ENCODE peak calls at places on chromosomes 4 and X, in five cellular contexts. One of them, this sample, is unnamed. For H3K9me3 and H3K4me1, the result is how much of the 10 kb centered on the place peaks cover.

GRCh38 chrX:70454441-70455365 is 10.1 kb downstream of the DLG3 start:
- DNase-seq in SK-N-SH: peak
- DNase-seq in astrocyte: peak
- DNase-seq in kidney: peak
- DNase-seq in esophagus squamous epithelium: no peak
- DNase-seq in this sample: peak

GRCh38 chr4:146508229-146508939 is 13.4 kb downstream of the SLC10A7 start:
- DNase-seq in SK-N-SH: no peak
- DNase-seq in astrocyte: no peak
- DNase-seq in kidney: no peak
- DNase-seq in esophagus squamous epithelium: no peak
- DNase-seq in this sample: no peak

GRCh38 chr4:122963222-122963621 is 40.8 kb upstream of the NUDT6 start:
- DNase-seq in SK-N-SH: no peak
- DNase-seq in astrocyte: peak
- DNase-seq in kidney: no peak
- DNase-seq in esophagus squamous epithelium: no peak
- DNase-seq in this sample: no peak

GRCh38 chr4:48899950-48900349 is 6.6 kb downstream of the OCIAD2 start:
- DNase-seq in SK-N-SH: no peak
- DNase-seq in astrocyte: peak
- DNase-seq in kidney: no peak
- DNase-seq in esophagus squamous epithelium: no peak
- DNase-seq in this sample: no peak

GRCh38 chrX:13194291-13195103 is 125.4 kb downstream of the ATXN3L start:
- DNase-seq in SK-N-SH: no peak
- DNase-seq in astrocyte: peak
- DNase-seq in kidney: no peak
- DNase-seq in esophagus squamous epithelium: no peak
- DNase-seq in this sample: no peak

GRCh38 chrX:13646154-13646549 is 6.8 kb upstream of the TCEANC start:
- DNase-seq in SK-N-SH: peak
- DNase-seq in astrocyte: peak
- DNase-seq in kidney: no peak
- DNase-seq in esophagus squamous epithelium: no peak
- DNase-seq in this sample: peak

GRCh38 chrX:69361286-69361926 is 142.7 kb upstream of the NALF2 start:
- DNase-seq in SK-N-SH: peak
- DNase-seq in astrocyte: peak
- DNase-seq in kidney: no peak
- DNase-seq in esophagus squamous epithelium: no peak
- DNase-seq in this sample: no peak

GRCh38 chrX:37812110-37812509 is 32.3 kb downstream of the CYBB start:
- DNase-seq in SK-N-SH: no peak
- DNase-seq in astrocyte: no peak
- DNase-seq in kidney: no peak
- DNase-seq in esophagus squamous epithelium: no peak
- DNase-seq in this sample: no peak

GRCh38 chr4:24807611-24808010 is 12.2 kb downstream of the SOD3 start:
- DNase-seq in SK-N-SH: no peak
- DNase-seq in astrocyte: no peak
- DNase-seq in kidney: no peak
- DNase-seq in esophagus squamous epithelium: no peak
- DNase-seq in this sample: no peak

GRCh38 chr4:15689540-15689939 is 7.9 kb downstream of the FAM200B start:
- DNase-seq in SK-N-SH: no peak
- DNase-seq in astrocyte: no peak
- DNase-seq in kidney: no peak
- DNase-seq in esophagus squamous epithelium: no peak
- DNase-seq in this sample: no peak

GRCh38 chr4:14679906-14680305 is 322.4 kb upstream of the CPEB2 start:
- DNase-seq in SK-N-SH: no peak
- DNase-seq in astrocyte: no peak
- DNase-seq in kidney: no peak
- DNase-seq in esophagus squamous epithelium: no peak
- DNase-seq in this sample: no peak

GRCh38 chr4:104983615-104984179 is 163.0 kb upstream of the TET2 start:
- DNase-seq in SK-N-SH: no peak
- DNase-seq in astrocyte: no peak
- DNase-seq in kidney: no peak
- DNase-seq in esophagus squamous epithelium: no peak
- DNase-seq in this sample: no peak

DNA sequence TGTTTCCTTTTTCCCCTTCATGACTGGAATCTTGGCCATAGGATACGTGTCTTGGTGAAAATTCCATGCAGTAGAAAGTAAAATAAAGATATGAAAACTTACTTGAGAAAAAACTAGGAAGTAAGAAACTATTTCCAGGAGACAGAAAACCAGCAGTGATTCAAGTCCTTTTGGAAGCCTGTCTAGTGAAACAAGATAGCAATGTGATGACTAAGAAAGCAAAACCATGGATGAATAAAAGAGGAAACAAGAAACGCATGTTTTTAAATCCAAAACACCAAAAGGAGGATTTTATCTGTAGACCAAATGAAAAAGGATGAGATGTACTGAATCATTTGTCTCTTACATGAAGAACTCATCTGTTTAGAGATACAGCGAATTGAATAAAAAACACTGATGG is 1430.0 kb downstream of the ARAP2 start:
- DNase-seq in SK-N-SH: no peak
- DNase-seq in astrocyte: peak
- DNase-seq in kidney: no peak
- DNase-seq in esophagus squamous epithelium: no peak
- DNase-seq in this sample: no peak
- H3K9me3 ChIP-seq in SK-N-SH: under half
- H3K9me3 ChIP-seq in astrocyte: under half
- H3K9me3 ChIP-seq in kidney: under half
- H3K9me3 ChIP-seq in esophagus squamous epithelium: under half
- H3K9me3 ChIP-seq in this sample: under half

GRCh38 chrX:120763269-120763668 is 112.4 kb downstream of the CT47B1 start:
- DNase-seq in SK-N-SH: no peak
- DNase-seq in astrocyte: no peak
- DNase-seq in kidney: no peak
- DNase-seq in esophagus squamous epithelium: no peak
- DNase-seq in this sample: no peak

GRCh38 chrX:120755066-120755846 is 120.4 kb downstream of the CT47B1 start:
- DNase-seq in SK-N-SH: no peak
- DNase-seq in astrocyte: no peak
- DNase-seq in kidney: no peak
- DNase-seq in esophagus squamous epithelium: peak
- DNase-seq in this sample: no peak

GRCh38 chrX:120761810-120762209 is 113.9 kb downstream of the CT47B1 start:
- DNase-seq in SK-N-SH: no peak
- DNase-seq in astrocyte: peak
- DNase-seq in kidney: no peak
- DNase-seq in esophagus squamous epithelium: no peak
- DNase-seq in this sample: no peak

GRCh38 chrX:120759685-120760084 is 116.0 kb downstream of the CT47B1 start:
- DNase-seq in SK-N-SH: no peak
- DNase-seq in astrocyte: no peak
- DNase-seq in kidney: no peak
- DNase-seq in esophagus squamous epithelium: no peak
- DNase-seq in this sample: no peak
- H3K4me3 ChIP-seq in SK-N-SH: no peak
- H3K4me3 ChIP-seq in astrocyte: no peak
- H3K4me3 ChIP-seq in kidney: no peak
- H3K4me3 ChIP-seq in esophagus squamous epithelium: no peak
- H3K4me3 ChIP-seq in this sample: no peak

GRCh38 chrX:78331708-78332107 is 4.3 kb upstream of the CYSLTR1 start:
- DNase-seq in SK-N-SH: no peak
- DNase-seq in astrocyte: no peak
- DNase-seq in kidney: no peak
- DNase-seq in esophagus squamous epithelium: no peak
- DNase-seq in this sample: no peak
- H3K4me1 ChIP-seq in SK-N-SH: under half
- H3K4me1 ChIP-seq in astrocyte: under half
- H3K4me1 ChIP-seq in kidney: under half
- H3K4me1 ChIP-seq in esophagus squamous epithelium: under half
- H3K4me1 ChIP-seq in this sample: under half

DNA sequence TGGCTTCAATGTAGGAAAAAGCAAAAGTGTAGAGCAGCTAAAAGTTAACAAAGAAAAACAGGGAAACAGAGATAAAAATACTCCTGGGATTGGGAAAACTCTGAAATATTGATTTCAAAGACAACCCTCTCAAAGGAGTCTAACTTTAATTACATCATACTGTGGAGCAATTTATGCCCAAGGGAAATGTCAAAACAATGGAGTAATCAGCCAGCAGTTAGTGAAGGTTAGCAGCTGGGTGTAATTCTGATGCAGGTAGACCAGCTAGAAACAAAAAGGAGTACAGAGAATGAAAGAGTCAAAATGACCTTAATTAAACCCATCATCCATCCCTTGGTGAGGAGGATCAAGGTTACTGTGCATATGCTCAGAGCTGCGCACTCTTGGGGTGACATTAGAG is 169.0 kb downstream of the ADAM29 start:
- DNase-seq in SK-N-SH: no peak
- DNase-seq in astrocyte: no peak
- DNase-seq in kidney: no peak
- DNase-seq in esophagus squamous epithelium: no peak
- DNase-seq in this sample: no peak
- H3K9me3 ChIP-seq in SK-N-SH: under half
- H3K9me3 ChIP-seq in astrocyte: under half
- H3K9me3 ChIP-seq in kidney: under half
- H3K9me3 ChIP-seq in esophagus squamous epithelium: under half
- H3K9me3 ChIP-seq in this sample: under half

DNA sequence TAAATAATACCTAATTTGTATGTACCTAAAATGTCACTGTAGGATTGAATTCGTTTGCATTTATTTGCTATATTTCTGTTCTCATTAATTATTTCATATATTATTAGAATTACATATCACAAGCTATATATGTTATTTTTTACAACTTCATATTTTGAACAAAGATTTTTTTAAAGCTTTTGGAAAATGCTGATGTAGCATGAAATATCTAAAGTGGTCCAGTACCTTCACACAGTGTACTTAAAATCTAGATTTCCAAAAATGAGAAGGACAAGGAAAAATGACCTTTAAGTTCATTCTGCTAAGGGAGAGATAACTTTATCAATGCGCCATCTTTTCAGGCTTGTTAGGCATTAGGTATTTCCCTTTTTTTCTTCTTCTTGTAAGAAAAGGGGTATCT is 71.8 kb downstream of the LARP7 start:
- DNase-seq in SK-N-SH: no peak
- DNase-seq in astrocyte: no peak
- DNase-seq in kidney: no peak
- DNase-seq in esophagus squamous epithelium: no peak
- DNase-seq in this sample: no peak
- H3K4me3 ChIP-seq in SK-N-SH: no peak
- H3K4me3 ChIP-seq in astrocyte: no peak
- H3K4me3 ChIP-seq in kidney: no peak
- H3K4me3 ChIP-seq in esophagus squamous epithelium: no peak
- H3K4me3 ChIP-seq in this sample: no peak

GRCh38 chr4:2839060-2839459 is 4.6 kb upstream of the ADD1 start:
- DNase-seq in SK-N-SH: no peak
- DNase-seq in astrocyte: no peak
- DNase-seq in kidney: no peak
- DNase-seq in esophagus squamous epithelium: no peak
- DNase-seq in this sample: no peak

GRCh38 chr4:2837110-2837903 is 6.3 kb upstream of the ADD1 start:
- DNase-seq in SK-N-SH: peak
- DNase-seq in astrocyte: no peak
- DNase-seq in kidney: peak
- DNase-seq in esophagus squamous epithelium: no peak
- DNase-seq in this sample: no peak

GRCh38 chr4:2836391-2836859 is 7.2 kb upstream of the ADD1 start:
- DNase-seq in SK-N-SH: no peak
- DNase-seq in astrocyte: no peak
- DNase-seq in kidney: peak
- DNase-seq in esophagus squamous epithelium: no peak
- DNase-seq in this sample: no peak

GRCh38 chr4:2835978-2836377 is 7.7 kb upstream of the ADD1 start:
- DNase-seq in SK-N-SH: no peak
- DNase-seq in astrocyte: no peak
- DNase-seq in kidney: peak
- DNase-seq in esophagus squamous epithelium: no peak
- DNase-seq in this sample: peak

DNA sequence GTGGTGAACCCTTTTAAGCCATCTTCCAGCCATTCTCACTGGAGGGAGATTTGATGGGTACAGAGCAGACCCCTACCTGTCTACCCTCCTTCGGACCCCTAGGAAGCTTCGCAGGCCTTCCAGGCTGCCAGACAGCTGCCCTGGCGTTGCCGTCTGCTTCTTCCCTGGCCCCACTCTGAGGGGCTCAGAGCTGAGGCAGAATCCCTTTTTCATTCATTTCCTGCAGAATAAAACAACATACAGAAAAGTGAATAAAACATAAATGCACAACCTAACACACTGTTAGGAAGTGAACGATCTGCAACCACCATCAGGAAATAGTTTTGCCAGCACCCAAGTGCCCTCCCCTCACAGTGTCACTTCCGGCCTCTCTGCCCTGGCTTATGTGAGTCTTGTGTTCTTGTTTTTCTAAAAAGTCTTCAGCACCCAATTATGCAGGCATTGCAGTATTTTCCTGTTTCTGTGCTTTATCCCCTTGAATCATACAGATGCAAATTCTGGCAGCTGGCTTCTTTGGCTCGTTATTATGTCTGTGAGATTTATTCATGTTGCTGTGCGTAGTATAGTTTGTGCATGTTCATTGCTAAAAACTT is 5.6 kb upstream of the ADD1 start:
- DNase-seq in SK-N-SH: peak
- DNase-seq in astrocyte: no peak
- DNase-seq in kidney: peak
- DNase-seq in esophagus squamous epithelium: no peak
- DNase-seq in this sample: no peak
- H3K4me1 ChIP-seq in SK-N-SH: under half
- H3K4me1 ChIP-seq in astrocyte: under half
- H3K4me1 ChIP-seq in kidney: under half
- H3K4me1 ChIP-seq in esophagus squamous epithelium: half or more
- H3K4me1 ChIP-seq in this sample: under half